ENCODE peak calls at places on chromosome 13, in five cellular contexts. F, W, A, G and Q are unnamed samples.
A peak's percentile ranks its signal among the peaks of the same experiment; 100 is the strongest.

GRCh38 chr13:46831588-46832194 is 34.7 kb upstream of the ESD start:
- DNase-seq in W (no peak), G (no peak), F (no peak), A (peak; percentile 60), Q (no peak)

GRCh38 chr13:98927954-98928927 is 49.6 kb downstream of the DOCK9 start:
- DNase-seq in A (no peak), W (no peak), G (no peak), F (no peak), Q (peak; percentile 34)

GRCh38 chr13:107339209-107339608 is 771.3 kb upstream of the ARGLU1 start:
- DNase-seq in A (no peak), G (no peak), F (no peak), W (no peak), Q (no peak)

GRCh38 chr13:65378943-65379519 is 1851.1 kb downstream of the PCDH9 start:
- DNase-seq in W (no peak), G (no peak), A (no peak), F (no peak), Q (peak; percentile 25)

GRCh38 chr13:67299072-67299635 is 69.0 kb upstream of the PCDH9 start:
- DNase-seq in G (no peak), W (no peak), A (no peak), F (no peak), Q (no peak)

GRCh38 chr13:24683833-24684599 is 3.8 kb downstream of the ATP12A start:
- DNase-seq in W (peak; percentile 79), A (peak; percentile 68), G (peak; percentile 24), F (no peak), Q (peak; percentile 82)

GRCh38 chr13:99404005-99404755 is 97.0 kb upstream of the GPR183 start:
- DNase-seq in G (no peak), F (no peak), A (no peak), W (no peak), Q (no peak)

GRCh38 chr13:43057653-43058317 is 34.4 kb downstream of the DNAJC15 start:
- DNase-seq in A (no peak), W (no peak), G (no peak), F (no peak), Q (peak; percentile 51)

GRCh38 chr13:55649485-55649884 is 1491.2 kb upstream of the PRR20A start:
- DNase-seq in G (no peak), W (no peak), F (no peak), A (no peak), Q (no peak)

GRCh38 chr13:101007245-101007644 is 332.6 kb upstream of the TMTC4 start:
- DNase-seq in F (no peak), A (no peak), G (no peak), W (no peak), Q (no peak)

GRCh38 chr13:40193290-40194203 is 472.9 kb downstream of the FOXO1 start:
- DNase-seq in W (peak; percentile 54), G (peak; percentile 27), A (no peak), F (no peak), Q (no peak)

GRCh38 chr13:91785435-91786137 is 387.2 kb downstream of the GPC5 start:
- DNase-seq in A (no peak), W (peak; percentile 10), F (no peak), G (no peak), Q (no peak)

GRCh38 chr13:110565296-110565695 is 3.8 kb upstream of the RAB20 start:
- DNase-seq in F (no peak), A (no peak), W (no peak), G (no peak), Q (no peak)

GRCh38 chr13:100423375-100423774 is 165.2 kb downstream of the GGACT start:
- DNase-seq in A (no peak), G (no peak), W (no peak), F (no peak), Q (no peak)

GRCh38 chr13:23212621-23213020 is 31.8 kb downstream of the SGCG start:
- DNase-seq in W (no peak), G (no peak), A (no peak), F (no peak), Q (no peak)

GRCh38 chr13:27476943-27477681 is 26.7 kb upstream of the MTIF3 start:
- DNase-seq in G (no peak), A (no peak), F (no peak), W (no peak), Q (no peak)

GRCh38 chr13:110630566-110631119 is 15.3 kb downstream of the NAXD start:
- DNase-seq in A (no peak), G (no peak), W (no peak), F (no peak), Q (no peak)

GRCh38 chr13:78524936-78525335 is 78.4 kb downstream of the POU4F1 start:
- DNase-seq in W (no peak), G (no peak), A (no peak), F (no peak), Q (no peak)

GRCh38 chr13:108657520-108657919 is 28.1 kb downstream of the MYO16 start:
- DNase-seq in W (no peak), G (no peak), A (no peak), F (no peak), Q (no peak)

GRCh38 chr13:42567772-42568428 is 6.1 kb upstream of the TNFSF11 start:
- DNase-seq in W (no peak), A (no peak), F (no peak), G (no peak), Q (no peak)

GRCh38 chr13:41568990-41569387 is 111.6 kb downstream of the RGCC start:
- DNase-seq in G (no peak), A (no peak), W (no peak), F (no peak), Q (no peak)

GRCh38 chr13:41289463-41289881 is 21.6 kb upstream of the NAA16 start:
- DNase-seq in W (no peak), G (no peak), F (no peak), A (no peak), Q (no peak)

GRCh38 chr13:95509521-95510315 is 42.8 kb upstream of the CLDN10 start:
- DNase-seq in F (no peak), G (no peak), W (no peak), A (no peak), Q (no peak)

GRCh38 chr13:48181482-48182145 is 51.4 kb upstream of the ITM2B start:
- DNase-seq in W (no peak), G (no peak), F (no peak), A (no peak), Q (no peak)

GRCh38 chr13:94478913-94479312 is 569 bp downstream of the DCT start:
- DNase-seq in G (no peak), F (no peak), W (no peak), A (no peak), Q (no peak)